ENCODE peak calls at places on chromosome 20, in ten cellular contexts. B is Peyer's patch; Y is stimulated activated CD4-positive, alpha-beta T cell treated with anti-CD3 and anti-CD28 coated beads, Interleukin-1b, Interleukin-23, amount 100 ng/mL, for 24 hours; D is foreskin melanocyte; N is stimulated activated CD8-positive, alpha-beta memory T cell treated with anti-CD3 and anti-CD28 coated beads, Interleukin-15, amount 100 ng/mL, for 24 hours; S is activated effector memory CD4-positive, alpha-beta T cell treated with anti-CD3 and anti-CD28 coated beads, Interleukin-2, amount 50 U/mL, for 16 hours; C is CD8-positive, alpha-beta memory T cell; W is T1000; T is mesothelial cell of epicardium; Z is progenitor cell of endocrine pancreas. L is an unnamed sample.

GRCh38 chr20:57849868-57850215 is 140.0 kb upstream of the PMEPA1 start:
- DNase-seq in B (no peak), Y (no peak), D (no peak), N (no peak), S (no peak), C (no peak), W (no peak), T (peak; percentile 7), Z (peak; percentile 1), L (no peak)

GRCh38 chr20:49245921-49246740 is 26.9 kb downstream of the DDX27 start:
- DNase-seq in B (no peak), Y (no peak), D (peak; percentile 59), N (no peak), S (peak; percentile 60), C (no peak), W (no peak), T (no peak), Z (no peak), L (no peak)

GRCh38 chr20:39165099-39165498 is 203.0 kb downstream of the DHX35 start:
- DNase-seq in B (no peak), Y (no peak), D (no peak), N (no peak), S (no peak), C (no peak), W (no peak), T (no peak), Z (no peak), L (no peak)

GRCh38 chr20:63404129-63405085 is 43.3 kb upstream of the CHRNA4 start:
- DNase-seq in B (no peak), Y (no peak), D (no peak), N (no peak), S (no peak), C (no peak), W (no peak), T (no peak), Z (no peak), L (no peak)

GRCh38 chr20:8389381-8390368 is 257.6 kb downstream of the PLCB1 start:
- DNase-seq in B (no peak), Y (no peak), D (peak; percentile 20), N (no peak), S (no peak), C (no peak), W (no peak), T (no peak), Z (no peak), L (no peak)

GRCh38 chr20:43191946-43192847 is 2.5 kb upstream of the PTPRT start:
- DNase-seq in B (no peak), Y (no peak), D (no peak), N (no peak), S (no peak), C (no peak), W (no peak), T (no peak), Z (peak; percentile 45), L (no peak)

GRCh38 chr20:46568570-46569129 is 18.2 kb upstream of the OCSTAMP start:
- DNase-seq in B (peak; percentile 60), Y (no peak), D (peak; percentile 48), N (no peak), S (no peak), C (no peak), W (no peak), T (peak; percentile 88), Z (no peak), L (peak; percentile 81)

GRCh38 chr20:38447251-38447661 is 12.1 kb upstream of the SNHG17 start:
- DNase-seq in B (no peak), Y (no peak), D (no peak), N (no peak), S (no peak), C (no peak), W (no peak), T (no peak), Z (no peak), L (no peak)

GRCh38 chr20:40606660-40607059 is 82.4 kb downstream of the MAFB start:
- DNase-seq in B (no peak), Y (no peak), D (no peak), N (no peak), S (no peak), C (no peak), W (no peak), T (no peak), Z (no peak), L (no peak)

GRCh38 chr20:23820493-23820892 is 6.0 kb downstream of the CST2 start:
- DNase-seq in B (no peak), Y (no peak), D (peak; percentile 60), N (no peak), S (no peak), C (no peak), W (no peak), T (no peak), Z (no peak), L (no peak)

L was measured in ascending aorta.